ENCODE peak calls at places on chromosomes 3 and 15, in six cellular contexts. D is thoracic aorta; V is pulmonary artery endothelial cell; L is MCF 10A; Y is NCI-H524 treated with DMSO at 0.1 percent for 48 hours; S is activated CD4-positive, alpha-beta T cell treated with anti-CD3 and anti-CD28 coated beads, Interleukin-2, amount 10 ng/mL, durations not matched to agents 7 days and 5 days. M is an unnamed sample.

GRCh38 chr3:190378240-190378891 is 9.6 kb upstream of the CLDN16 start:
- DNase-seq in D (no peak), V (no peak), L (peak), Y (no peak), S (no peak), M (no peak)

GRCh38 chr3:117524890-117525289 is 815.3 kb downstream of the TUSC7 start:
- DNase-seq in D (no peak), V (no peak), L (no peak), Y (no peak), S (no peak), M (no peak)

GRCh38 chr15:29612701-29613100 is 209.6 kb downstream of the TJP1 start:
- DNase-seq in D (no peak), V (no peak), L (no peak), Y (no peak), S (no peak), M (no peak)

GRCh38 chr3:160641675-160642330 is 35.2 kb upstream of the ARL14 start:
- DNase-seq in D (no peak), V (peak), L (peak), Y (no peak), S (no peak), M (no peak)

GRCh38 chr15:80636675-80637074 is 58.4 kb upstream of the ABHD17C start:
- DNase-seq in D (no peak), V (no peak), L (peak), Y (no peak), S (no peak), M (no peak)

GRCh38 chr15:77118787-77119410 is 48.0 kb upstream of the TSPAN3 start:
- DNase-seq in D (no peak), V (peak), L (peak), Y (peak), S (peak), M (peak)

GRCh38 chr15:54841906-54842305 is 354.8 kb downstream of the RSL24D1 start:
- DNase-seq in D (no peak), V (no peak), L (no peak), Y (no peak), S (no peak), M (no peak)

GRCh38 chr15:87522997-87523396 is 733.5 kb downstream of the NTRK3 start:
- DNase-seq in D (no peak), V (no peak), L (no peak), Y (no peak), S (no peak), M (no peak)

GRCh38 chr3:10249833-10250232 is 1.6 kb downstream of the TATDN2 start:
- DNase-seq in D (no peak), V (no peak), L (no peak), Y (no peak), S (no peak), M (no peak)

GRCh38 chr3:2262204-2262603 is 163.5 kb downstream of the CNTN4 start:
- DNase-seq in D (no peak), V (no peak), L (no peak), Y (no peak), S (no peak), M (no peak)

GRCh38 chr3:80618295-80619256 is 850.8 kb upstream of the ROBO1 start:
- DNase-seq in D (no peak), V (no peak), L (no peak), Y (no peak), S (no peak), M (no peak)

GRCh38 chr3:177448987-177449975 is 252.0 kb upstream of the TBL1XR1 start:
- DNase-seq in D (no peak), V (no peak), L (peak), Y (no peak), S (no peak), M (peak)

GRCh38 chr3:113292933-113293332 is 81.6 kb downstream of the BOC start:
- DNase-seq in D (no peak), V (no peak), L (no peak), Y (no peak), S (no peak), M (no peak)

GRCh38 chr3:54853573-54854404 is 74.1 kb downstream of the LRTM1 start:
- DNase-seq in D (peak), V (peak), L (peak), Y (no peak), S (peak), M (peak)